ENCODE peak calls at places on chromosomes 13 and 19, in eight cellular contexts. Z is body of pancreas, Y is stomach, X is PC-3, W is SJSA1, B is ovary, I is IMR-90, V is neuronal stem cell. C is an unnamed sample. For H3K4me1 and H3K36me3, the result is how much of the 10 kb centered on the place peaks cover.

GRCh38 chr13:22648325-22648758 is 532.4 kb upstream of the SGCG start:
- DNase-seq in B (no peak), W (no peak), I (no peak), X (no peak), V (no peak), Z (no peak), Y (peak), C (no peak)

GRCh38 chr19:14475251-14476073 is at the start of gene PTGER1:
- DNase-seq in Z (no peak), I (peak), W (no peak), Y (no peak), B (no peak), V (no peak), X (peak), C (no peak)

GRCh38 chr19:12913871-12914690 is 5.0 kb downstream of the SYCE2 start:
- DNase-seq in Y (no peak), I (no peak), X (no peak), Z (peak), B (no peak), V (no peak), W (no peak), C (no peak)

GRCh38 chr19:3636506-3636905 is 9.9 kb upstream of the CACTIN start:
- DNase-seq in Y (no peak), V (no peak), B (no peak), X (no peak), Z (no peak), I (no peak), W (no peak), C (no peak)

GRCh38 chr13:46519177-46519576 is 33.8 kb upstream of the LRCH1 start:
- DNase-seq in X (no peak), V (no peak), Z (no peak), Y (no peak), I (no peak), B (no peak), W (no peak), C (no peak)

GRCh38 chr19:3234800-3235199 is 10.3 kb downstream of the CELF5 start:
- DNase-seq in V (no peak), Y (no peak), B (no peak), Z (no peak), W (no peak), X (no peak), I (no peak), C (no peak)

GRCh38 chr13:40187836-40188591 is 478.4 kb downstream of the FOXO1 start:
- DNase-seq in X (no peak), W (no peak), Y (no peak), Z (no peak), I (no peak), V (no peak), B (no peak), C (no peak)

GRCh38 chr13:32829676-32830091 is 186.5 kb upstream of the KL start:
- DNase-seq in W (no peak), Y (no peak), V (no peak), I (peak), B (no peak), Z (no peak), X (peak), C (no peak)

GRCh38 chr19:29520390-29520789 is 5.4 kb upstream of the VSTM2B start:
- DNase-seq in Y (no peak), W (no peak), X (no peak), V (no peak), Z (no peak), I (no peak), B (no peak), C (no peak)

GRCh38 chr19:29519146-29519545 is 6.6 kb upstream of the VSTM2B start:
- DNase-seq in Z (no peak), Y (no peak), X (no peak), V (no peak), W (no peak), B (no peak), I (no peak), C (peak)

GRCh38 chr19:29521291-29522075 is 4.3 kb upstream of the VSTM2B start:
- DNase-seq in V (no peak), Z (no peak), W (no peak), X (no peak), I (no peak), Y (no peak), B (no peak), C (no peak)

GRCh38 chr19:29517946-29518345 is 7.8 kb upstream of the VSTM2B start:
- DNase-seq in Z (no peak), V (no peak), B (no peak), Y (no peak), W (no peak), I (no peak), X (no peak), C (no peak)

GRCh38 chr19:29519931-29520330 is 5.9 kb upstream of the VSTM2B start:
- DNase-seq in Z (no peak), Y (no peak), V (no peak), B (no peak), I (no peak), W (no peak), X (no peak), C (no peak)
- H3K4me1 ChIP-seq in Z (under half), Y (under half), V (under half), B (under half), I (under half), W (under half), X (under half), C (under half)

GRCh38 chr19:45045671-45046353 is 7.0 kb downstream of the CLASRP start:
- DNase-seq in W (no peak), Y (peak), I (no peak), V (no peak), Z (peak), X (no peak), B (no peak), C (no peak)

GRCh38 chr19:45047188-45047797 is 8.4 kb downstream of the CLASRP start:
- DNase-seq in V (no peak), Y (no peak), Z (no peak), X (no peak), B (no peak), W (no peak), I (no peak), C (no peak)

GRCh38 chr19:45049073-45049736 is 10.4 kb downstream of the CLASRP start:
- DNase-seq in W (no peak), B (no peak), Z (peak), V (no peak), X (no peak), I (no peak), Y (peak), C (peak)

GRCh38 chr19:45050036-45050435 is 11.2 kb downstream of the CLASRP start:
- DNase-seq in V (no peak), Y (no peak), X (no peak), W (no peak), I (no peak), Z (no peak), B (no peak), C (no peak)

GRCh38 chr19:45046355-45046754 is 7.5 kb downstream of the CLASRP start:
- DNase-seq in X (no peak), I (no peak), W (no peak), B (no peak), Y (no peak), V (no peak), Z (no peak), C (no peak)
- H3K36me3 ChIP-seq in X (under half), I (under half), W (half or more), B (under half), Y (half or more), V (under half), Z (under half), C (half or more)

GRCh38 chr19:8388612-8388958 is 1.6 kb upstream of the RAB11B start:
- DNase-seq in B (no peak), W (no peak), I (no peak), V (no peak), X (no peak), Y (no peak), Z (no peak), C (no peak)
- H3K4me1 ChIP-seq in B (under half), W (under half), I (under half), V (under half), X (under half), Y (under half), Z (half or more), C (under half)

GRCh38 chr13:111373486-111373885 is 53.0 kb downstream of the TEX29 start:
- DNase-seq in W (no peak), Z (no peak), V (no peak), I (no peak), X (no peak), Y (no peak), B (no peak), C (no peak)
- H3K36me3 ChIP-seq in W (under half), Z (under half), V (under half), I (under half), X (under half), Y (under half), B (under half), C (under half)

DNA sequence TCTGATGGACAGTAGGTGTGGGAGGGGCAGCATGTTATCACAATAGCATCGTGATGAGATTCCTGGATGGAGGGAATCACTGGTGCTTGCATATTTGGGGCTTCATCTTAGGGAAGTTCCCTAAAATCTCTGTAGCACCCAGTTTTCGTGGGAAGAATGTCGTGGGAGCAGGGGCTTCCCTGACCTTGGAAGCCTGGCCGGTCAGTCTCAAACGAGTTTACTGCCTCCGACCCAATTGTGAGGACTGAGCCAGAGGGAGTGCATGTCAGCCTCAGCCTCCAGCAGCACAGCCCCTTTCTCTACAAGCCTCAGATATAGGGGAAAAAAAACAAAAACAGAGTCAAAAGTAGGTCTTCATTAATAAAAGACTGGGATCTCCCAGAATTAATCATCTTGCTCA is 32.2 kb downstream of the COL4A2 start:
- DNase-seq in I (no peak), Z (no peak), W (no peak), B (no peak), Y (no peak), X (no peak), V (no peak), C (no peak)
- H3K4me1 ChIP-seq in I (half or more), Z (under half), W (half or more), B (under half), Y (under half), X (under half), V (under half), C (under half)

GRCh38 chr19:21850636-21851255 is 14.8 kb upstream of the ZNF43 start:
- DNase-seq in B (no peak), W (no peak), I (no peak), Y (no peak), Z (no peak), V (no peak), X (no peak), C (no peak)
- H3K36me3 ChIP-seq in B (under half), W (under half), I (under half), Y (under half), Z (under half), V (under half), X (under half), C (under half)

GRCh38 chr19:10761443-10762242 is 43.8 kb downstream of the DNM2 start:
- DNase-seq in W (no peak), V (no peak), Y (peak), I (no peak), Z (no peak), X (no peak), B (no peak), C (no peak)

GRCh38 chr19:10763399-10763798 is 45.5 kb downstream of the DNM2 start:
- DNase-seq in Z (no peak), V (no peak), B (no peak), W (no peak), Y (no peak), I (no peak), X (no peak), C (no peak)

GRCh38 chr19:10758978-10759377 is 41.1 kb downstream of the DNM2 start:
- DNase-seq in Z (no peak), W (no peak), I (no peak), B (no peak), X (no peak), V (no peak), Y (no peak), C (no peak)

GRCh38 chr19:10762656-10763055 is 44.8 kb downstream of the DNM2 start:
- DNase-seq in B (no peak), W (no peak), X (peak), Y (no peak), I (no peak), V (no peak), Z (no peak), C (no peak)

DNA sequence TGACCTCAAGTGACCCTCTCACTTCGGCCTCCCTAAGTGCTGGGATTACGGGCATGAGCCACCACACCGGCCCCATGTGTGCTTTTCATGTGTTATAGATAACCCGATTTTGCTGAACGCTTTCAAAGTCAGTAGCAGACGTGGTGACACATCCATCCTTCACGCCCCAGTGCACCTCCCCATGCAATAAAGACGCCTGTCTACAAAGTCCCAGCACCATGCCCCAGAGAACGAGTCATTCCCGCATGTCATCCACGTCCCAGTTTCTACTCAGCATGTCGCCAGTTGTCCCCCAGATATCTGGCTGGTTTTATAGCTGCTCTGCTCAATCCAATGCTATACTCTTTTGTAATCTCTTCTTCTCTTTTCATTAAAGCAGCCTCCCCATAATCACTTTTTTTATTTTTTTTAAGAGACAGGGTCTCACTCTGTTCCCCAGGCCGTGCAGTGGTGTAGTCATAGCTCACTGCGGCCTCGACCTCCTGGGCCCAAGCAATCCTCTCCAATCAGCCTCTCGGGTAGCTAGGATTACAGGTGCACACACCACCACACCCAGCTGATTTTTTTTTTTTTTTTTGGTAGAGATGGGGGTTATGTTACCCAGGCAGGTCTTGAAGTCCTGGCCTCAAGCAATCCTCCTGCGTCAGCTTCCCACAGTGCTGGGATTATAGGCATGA is 42.5 kb downstream of the DNM2 start:
- DNase-seq in W (no peak), X (peak), Y (no peak), Z (no peak), B (no peak), V (no peak), I (no peak), C (no peak)
- H3K4me1 ChIP-seq in W (under half), X (under half), Y (half or more), Z (under half), B (under half), V (under half), I (under half), C (under half)

GRCh38 chr19:38383184-38383583 is 4.7 kb downstream of the GGN start:
- DNase-seq in I (no peak), Y (no peak), W (no peak), X (no peak), V (no peak), B (no peak), Z (no peak), C (no peak)
- H3K36me3 ChIP-seq in I (half or more), Y (half or more), W (half or more), X (under half), V (under half), B (under half), Z (under half), C (half or more)

C was measured in psoas muscle.